ENCODE peak calls at places on chromosome 22, in five cellular contexts. U, F, J, X and D are unnamed samples.

GRCh38 chr22:22666307-22667091 is 22.1 kb downstream of the GGTLC2 start:
- DNase-seq in F (peak), U (peak), X (no peak), J (peak), D (no peak)

GRCh38 chr22:18133452-18133851 is 16.5 kb upstream of the USP18 start:
- DNase-seq in F (peak), X (no peak), U (no peak), J (no peak), D (no peak)

GRCh38 chr22:35406443-35406842 is 6.5 kb downstream of the MCM5 start:
- DNase-seq in J (no peak), F (no peak), U (no peak), X (no peak), D (no peak)

GRCh38 chr22:43891360-43892182 is at the start of gene PNPLA5:
- DNase-seq in X (no peak), J (no peak), F (no peak), U (no peak), D (no peak)

GRCh38 chr22:20204821-20205220 is 54.0 kb upstream of the CCDC188 start:
- DNase-seq in J (no peak), F (no peak), X (peak), U (no peak), D (no peak)

GRCh38 chr22:22960307-22960706 is 72.7 kb downstream of the IGLL5 start:
- DNase-seq in U (no peak), F (no peak), J (no peak), X (no peak), D (no peak)

GRCh38 chr22:41951898-41952474 is at the start of gene SMIM45:
- DNase-seq in F (no peak), J (no peak), X (peak), U (no peak), D (no peak)

GRCh38 chr22:42324991-42325710 is 54.7 kb upstream of the TCF20 start:
- DNase-seq in U (no peak), F (no peak), J (peak), X (no peak), D (no peak)

GRCh38 chr22:40855960-40856512 is 403 bp downstream of the ST13 start:
- DNase-seq in F (peak), J (peak), X (peak), U (peak), D (no peak)

GRCh38 chr22:48884786-48885185 is 942.9 kb downstream of the BRD1 start:
- DNase-seq in J (no peak), U (no peak), F (no peak), X (no peak), D (no peak)

GRCh38 chr22:27800250-27801131 is 1.1 kb downstream of the MN1 start:
- DNase-seq in U (no peak), J (no peak), X (peak), F (no peak), D (no peak)

GRCh38 chr22:25030636-25031035 is 78.1 kb downstream of the KIAA1671 start:
- DNase-seq in F (peak), U (no peak), J (no peak), X (no peak), D (no peak)

GRCh38 chr22:27751277-27752070 is 50.1 kb downstream of the MN1 start:
- DNase-seq in J (no peak), X (no peak), F (no peak), U (no peak), D (no peak)

GRCh38 chr22:17430298-17430900 is 61.1 kb downstream of the CECR2 start:
- DNase-seq in U (no peak), F (peak), X (no peak), J (no peak), D (no peak)

GRCh38 chr22:25146311-25146710 is 53.3 kb upstream of the CRYBB3 start:
- DNase-seq in X (no peak), J (no peak), F (no peak), U (no peak), D (no peak)

GRCh38 chr22:48089601-48090331 is 1327.3 kb downstream of the TBC1D22A start:
- DNase-seq in X (no peak), U (no peak), F (peak), J (peak), D (no peak)

GRCh38 chr22:17846326-17846992 is 72.2 kb upstream of the BID start:
- DNase-seq in U (no peak), J (no peak), X (no peak), F (peak), D (no peak)

GRCh38 chr22:37176464-37177061 is 11.5 kb downstream of the C1QTNF6 start:
- DNase-seq in F (peak), U (no peak), J (no peak), X (no peak), D (no peak)

GRCh38 chr22:30425327-30425615 is 297 bp upstream of the MTFP1 start:
- DNase-seq in X (no peak), J (no peak), F (no peak), U (no peak), D (no peak)

GRCh38 chr22:36339171-36340065 is 48.3 kb downstream of the MYH9 start:
- DNase-seq in X (no peak), J (no peak), F (no peak), U (no peak), D (no peak)

GRCh38 chr22:46761539-46762237 is 762 bp upstream of the TBC1D22A start:
- DNase-seq in F (no peak), U (no peak), X (no peak), J (no peak), D (no peak)

GRCh38 chr22:35601743-35602633 is 15.1 kb downstream of the MB start:
- DNase-seq in U (peak), J (no peak), X (no peak), F (peak), D (no peak)

GRCh38 chr22:33798401-33798800 is 121.9 kb downstream of the LARGE1 start:
- DNase-seq in F (peak), J (no peak), U (no peak), X (no peak), D (no peak)

GRCh38 chr22:43852605-43853327 is 9.5 kb downstream of the SULT4A1 start:
- DNase-seq in U (no peak), F (peak), X (no peak), J (no peak), D (no peak)

GRCh38 chr22:23500508-23501208 is 79.4 kb downstream of the IGLL1 start:
- DNase-seq in J (no peak), F (no peak), U (no peak), X (peak), D (no peak)

GRCh38 chr22:27437570-27437969 is 364.0 kb downstream of the MN1 start:
- DNase-seq in J (no peak), U (no peak), X (no peak), F (no peak), D (no peak)

GRCh38 chr22:31279327-31279669 is 13.0 kb downstream of the PIK3IP1 start:
- DNase-seq in F (no peak), X (no peak), U (no peak), J (no peak), D (no peak)

GRCh38 chr22:22786301-22787115 is 101.1 kb upstream of the IGLL5 start:
- DNase-seq in F (no peak), U (no peak), J (no peak), X (no peak), D (no peak)

GRCh38 chr22:48452766-48453165 is 1374.9 kb downstream of the BRD1 start:
- DNase-seq in U (no peak), J (no peak), X (no peak), F (no peak), D (no peak)

GRCh38 chr22:39240841-39241631 is 3.7 kb downstream of the PDGFB start:
- DNase-seq in X (no peak), F (peak), J (peak), U (peak), D (no peak)

GRCh38 chr22:46140989-46141928 is 9.1 kb upstream of the PPARA start:
- DNase-seq in U (no peak), F (no peak), J (no peak), X (no peak), D (no peak)

GRCh38 chr22:32830473-32830872 is 29.0 kb downstream of the TIMP3 start:
- DNase-seq in U (no peak), F (peak), J (no peak), X (peak), D (no peak)

GRCh38 chr22:42743501-42743991 is 22.9 kb upstream of the A4GALT start:
- DNase-seq in X (no peak), U (no peak), F (peak), J (peak), D (no peak)